ENCODE peak calls at places on chromosomes 6 and 20, in five cellular contexts. J is effector memory CD4-positive, alpha-beta T cell; Z is adrenal gland; D is endodermal cell; A is SJSA1. C is an unnamed sample.
A peak's percentile ranks its signal among the peaks of the same experiment; 100 is the strongest.

GRCh38 chr20:31560094-31560899 is 44.8 kb upstream of the ID1 start:
- DNase-seq in A (peak; percentile 69), D (peak; percentile 91), Z (peak; percentile 63), J (peak; percentile 55), C (peak; percentile 95)

GRCh38 chr6:11389977-11390376 is 147.6 kb upstream of the TMEM170B start:
- DNase-seq in Z (no peak), D (no peak), A (peak; percentile 57), J (no peak), C (no peak)

GRCh38 chr6:1424306-1424927 is 35.0 kb downstream of the FOXF2 start:
- DNase-seq in D (peak; percentile 88), A (peak; percentile 61), J (no peak), Z (peak; percentile 60), C (peak; percentile 86)

GRCh38 chr6:12311106-12311505 is 20.9 kb downstream of the EDN1 start:
- DNase-seq in D (no peak), J (no peak), A (peak; percentile 24), Z (no peak), C (peak; percentile 12)

GRCh38 chr6:43436577-43437282 is 9.4 kb downstream of the ABCC10 start:
- DNase-seq in Z (no peak), A (peak; percentile 68), D (no peak), J (no peak), C (peak; percentile 83)

GRCh38 chr6:149771925-149772324 is 22.4 kb downstream of the PCMT1 start:
- DNase-seq in J (no peak), A (no peak), D (no peak), Z (no peak), C (no peak)

GRCh38 chr6:152329640-152330202 is 307.4 kb downstream of the SYNE1 start:
- DNase-seq in A (no peak), J (no peak), Z (no peak), D (no peak), C (no peak)

GRCh38 chr6:156946370-156946936 is 169.3 kb downstream of the ARID1B start:
- DNase-seq in J (no peak), A (no peak), Z (no peak), D (no peak), C (no peak)

GRCh38 chr6:14630136-14630535 is 512.6 kb downstream of the CD83 start:
- DNase-seq in J (no peak), D (no peak), A (no peak), Z (no peak), C (no peak)

DNA sequence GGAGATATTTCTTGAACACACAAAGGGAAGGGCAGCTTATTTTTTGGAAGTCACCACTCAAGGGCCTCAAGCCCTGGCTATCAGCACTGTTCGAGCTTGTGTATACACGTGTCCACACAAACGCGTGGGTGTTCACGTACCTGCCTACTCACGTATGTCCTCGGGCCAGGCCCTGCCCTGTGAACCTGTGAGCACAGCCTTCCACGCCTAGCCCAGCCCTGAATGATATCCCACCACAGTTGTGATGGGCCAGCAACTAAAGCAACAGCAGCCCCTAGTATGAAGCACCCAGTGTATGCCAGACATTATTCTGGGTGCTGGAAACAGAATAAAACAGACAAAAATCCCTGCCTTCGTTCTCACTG is 2.0 kb downstream of the ACTL10 start:
- DNase-seq in A (no peak), J (no peak), D (no peak), Z (no peak), C (no peak)
- H3K27ac ChIP-seq in A (no peak overlapping the region), J (no peak overlapping the region), D (no peak overlapping the region), Z (no peak overlapping the region), C (no peak overlapping the region)

GRCh38 chr20:47127986-47128385 is 228.5 kb downstream of the ZMYND8 start:
- DNase-seq in A (no peak), D (no peak), Z (no peak), J (no peak), C (no peak)
- H3K27ac ChIP-seq in A (no peak overlapping the region), D (peak overlapping the region; percentile 15), Z (no peak overlapping the region), J (no peak overlapping the region), C (no peak overlapping the region)

GRCh38 chr20:52402950-52403349 is 211.4 kb upstream of the ZFP64 start:
- DNase-seq in A (no peak), Z (no peak), J (no peak), D (no peak), C (no peak)

GRCh38 chr20:52399352-52399751 is 207.8 kb upstream of the ZFP64 start:
- DNase-seq in A (no peak), Z (no peak), D (no peak), J (no peak), C (no peak)

GRCh38 chr20:52402514-52402913 is 210.9 kb upstream of the ZFP64 start:
- DNase-seq in D (no peak), Z (no peak), J (no peak), A (no peak), C (peak; percentile 62)

GRCh38 chr20:52405417-52405816 is 213.8 kb upstream of the ZFP64 start:
- DNase-seq in J (no peak), A (no peak), D (no peak), Z (no peak), C (peak; percentile 19)

DNA sequence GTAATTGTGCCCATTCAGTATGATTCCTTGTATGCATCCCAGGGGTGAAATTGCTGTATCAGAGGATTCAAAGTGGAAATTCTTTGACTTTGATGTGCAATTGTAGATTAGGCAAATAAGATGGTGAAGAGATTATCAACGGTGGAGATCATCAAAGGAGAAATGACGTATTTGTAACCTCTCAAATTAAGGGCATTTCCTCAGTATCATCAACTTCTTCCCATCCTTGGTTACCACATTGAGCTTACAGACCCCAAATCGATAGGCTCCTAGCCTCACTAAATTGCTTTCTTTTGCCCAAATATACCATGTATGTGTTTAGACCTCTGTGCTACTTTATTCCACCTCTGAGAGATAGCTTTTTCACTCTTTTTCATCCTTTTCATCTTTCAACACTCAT is 213.1 kb upstream of the ZFP64 start:
- DNase-seq in A (no peak), J (no peak), D (no peak), Z (no peak), C (no peak)
- H3K27ac ChIP-seq in A (no peak overlapping the region), J (peak overlapping the region; percentile 74), D (no peak overlapping the region), Z (no peak overlapping the region), C (no peak overlapping the region)

GRCh38 chr20:32718749-32719348 is 24.4 kb downstream of the COMMD7 start:
- DNase-seq in J (no peak), A (no peak), D (no peak), Z (no peak), C (no peak)
- H3K27ac ChIP-seq in J (no peak overlapping the region), A (no peak overlapping the region), D (no peak overlapping the region), Z (no peak overlapping the region), C (no peak overlapping the region)

GRCh38 chr20:38111366-38112232 is 53.5 kb downstream of the TGM2 start:
- DNase-seq in D (peak; percentile 10), J (no peak), Z (no peak), A (no peak), C (no peak)

GRCh38 chr20:38108438-38109024 is 56.5 kb downstream of the TGM2 start:
- DNase-seq in D (peak; percentile 24), A (no peak), J (no peak), Z (peak; percentile 52), C (peak; percentile 68)

GRCh38 chr20:38110525-38111178 is 54.4 kb downstream of the TGM2 start:
- DNase-seq in A (no peak), J (no peak), Z (no peak), D (peak; percentile 34), C (no peak)

GRCh38 chr20:38109657-38110524 is 55.2 kb downstream of the TGM2 start:
- DNase-seq in A (peak; percentile 90), D (peak; percentile 23), J (no peak), Z (peak; percentile 84), C (peak; percentile 91)

DNA sequence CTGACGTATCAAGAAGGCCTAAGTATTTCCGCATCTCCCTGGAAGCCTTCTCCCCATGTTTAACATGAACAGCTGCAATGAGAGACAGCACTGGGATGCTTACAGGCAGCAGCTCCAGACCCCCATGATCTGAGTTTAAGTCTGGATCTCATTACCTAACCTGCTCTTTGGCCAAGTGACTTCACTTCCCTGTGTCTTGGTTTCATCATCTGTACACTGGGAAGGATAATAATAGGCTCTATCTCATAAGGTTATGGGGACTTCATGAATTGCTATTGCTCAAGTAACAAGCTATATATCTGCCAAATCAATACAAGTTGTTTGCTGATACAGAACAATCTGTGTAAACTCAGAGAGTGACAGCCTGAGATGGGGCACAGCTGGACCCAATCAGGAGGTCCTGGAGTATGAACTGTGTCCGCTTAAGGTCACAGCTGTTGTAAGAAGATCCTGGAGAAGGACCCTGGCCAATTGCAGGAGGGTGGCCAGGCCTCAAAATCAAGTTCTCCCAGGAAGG is 56.0 kb downstream of the TGM2 start:
- DNase-seq in A (no peak), D (peak; percentile 10), Z (no peak), J (no peak), C (peak; percentile 68)
- H3K27ac ChIP-seq in A (peak overlapping the region; percentile 36), D (no peak overlapping the region), Z (peak overlapping the region; percentile 42), J (no peak overlapping the region), C (peak overlapping the region; percentile 54)